ENCODE peak calls at places on chromosomes 2 and 18, in nine cellular contexts. P, I, O, M, K, S, N, Y and L are unnamed samples.

GRCh38 chr18:31684279-31685096 is at the start of gene B4GALT6:
- DNase-seq in N (no peak), I (no peak), K (no peak), O (no peak), P (peak; percentile 18), M (peak; percentile 33), Y (no peak), S (peak; percentile 47), L (peak; percentile 49)

GRCh38 chr2:29583548-29584121 is 337.8 kb downstream of the ALK start:
- DNase-seq in O (no peak), K (no peak), Y (no peak), I (no peak), N (no peak), S (no peak), M (no peak), P (no peak), L (no peak)

GRCh38 chr18:69177702-69178101 is 223.0 kb upstream of the DOK6 start:
- DNase-seq in N (no peak), P (no peak), M (no peak), S (no peak), K (peak; percentile 1), I (no peak), O (no peak), Y (no peak), L (no peak)

GRCh38 chr2:31980674-31981356 is 30.0 kb downstream of the MEMO1 start:
- DNase-seq in Y (no peak), I (no peak), O (no peak), K (peak; percentile 68), N (no peak), M (no peak), P (peak; percentile 7), S (peak; percentile 48), L (no peak)

GRCh38 chr2:110103060-110103961 is 12.3 kb downstream of the MALL start:
- DNase-seq in P (no peak), S (no peak), M (peak; percentile 81), I (peak; percentile 96), K (no peak), Y (no peak), O (no peak), N (no peak), L (no peak)

GRCh38 chr18:78739843-78740677 is 239.6 kb upstream of the SALL3 start:
- DNase-seq in K (no peak), M (no peak), P (no peak), S (no peak), Y (peak; percentile 4), O (no peak), N (no peak), I (peak; percentile 77), L (peak; percentile 23)

GRCh38 chr2:219542931-219543595 is 546 bp downstream of the CHPF start:
- DNase-seq in I (no peak), P (peak; percentile 39), Y (no peak), K (peak; percentile 16), O (no peak), M (peak; percentile 41), S (no peak), N (peak; percentile 47), L (no peak)

GRCh38 chr2:68320118-68320641 is 431 bp upstream of the CNRIP1 start:
- DNase-seq in I (no peak), S (no peak), N (peak; percentile 25), Y (peak; percentile 28), K (no peak), O (peak; percentile 73), M (no peak), P (peak; percentile 3), L (no peak)

GRCh38 chr2:161030260-161031063 is 129.8 kb upstream of the TANK start:
- DNase-seq in N (no peak), Y (no peak), S (peak; percentile 62), P (peak; percentile 32), M (peak; percentile 10), O (peak; percentile 77), K (peak; percentile 100), I (no peak), L (no peak)

GRCh38 chr18:26322892-26323653 is 96.8 kb downstream of the TAF4B start:
- DNase-seq in P (no peak), Y (no peak), I (no peak), M (no peak), N (no peak), K (peak; percentile 56), S (no peak), O (no peak), L (no peak)

GRCh38 chr2:232386490-232386739 is 7.9 kb downstream of the ALPP start:
- DNase-seq in K (no peak), Y (no peak), M (no peak), S (no peak), N (no peak), P (no peak), I (no peak), O (no peak), L (no peak)

GRCh38 chr2:225479386-225479785 is 79.9 kb downstream of the NYAP2 start:
- DNase-seq in P (no peak), M (no peak), K (no peak), N (no peak), I (no peak), Y (no peak), S (no peak), O (no peak), L (no peak)

GRCh38 chr2:10039658-10040410 is 3.5 kb upstream of the KLF11 start:
- DNase-seq in M (peak; percentile 42), S (no peak), N (peak; percentile 90), P (peak; percentile 89), I (no peak), K (no peak), Y (no peak), O (peak; percentile 94), L (no peak)

GRCh38 chr2:10041711-10042110 is 1.6 kb upstream of the KLF11 start:
- DNase-seq in N (no peak), M (no peak), O (peak; percentile 75), Y (no peak), P (no peak), K (no peak), I (no peak), S (no peak), L (no peak)

GRCh38 chr2:10043256-10043905 is at the start of gene KLF11:
- DNase-seq in M (peak; percentile 94), P (peak; percentile 97), I (no peak), N (peak; percentile 94), Y (peak; percentile 95), K (peak; percentile 81), S (peak; percentile 89), O (peak; percentile 98), L (peak; percentile 94)

GRCh38 chr2:10043906-10044601 is 704 bp downstream of the KLF11 start:
- DNase-seq in O (peak; percentile 99), I (no peak), P (peak; percentile 99), S (peak; percentile 93), Y (peak; percentile 100), N (peak; percentile 99), M (peak; percentile 99), K (peak; percentile 86), L (peak; percentile 99)

GRCh38 chr2:10042301-10043161 is 819 bp upstream of the KLF11 start:
- DNase-seq in K (peak; percentile 47), O (peak; percentile 96), S (no peak), Y (peak; percentile 85), N (peak; percentile 94), I (no peak), M (peak; percentile 75), P (peak; percentile 88), L (peak; percentile 88)
- TF ChIP-seq POLR2A in K (no peak), O (no peak), S (no peak), Y (peak; percentile 35), N (peak; percentile 43), I (no peak), M (peak; percentile 47), P (peak; percentile 81), L (peak; percentile 85)

GRCh38 chr2:70907130-70907756 is 28.5 kb upstream of the ATP6V1B1 start:
- DNase-seq in Y (no peak), S (no peak), I (no peak), M (no peak), N (peak; percentile 16), P (no peak), K (no peak), O (no peak), L (no peak)
- H3K4me3 ChIP-seq in Y (no peak overlapping the region), S (no peak overlapping the region), I (peak overlapping the region; percentile 17), M (no peak overlapping the region), N (no peak overlapping the region), P (no peak overlapping the region), K (no peak overlapping the region), O (no peak overlapping the region), L (no peak overlapping the region)

DNA sequence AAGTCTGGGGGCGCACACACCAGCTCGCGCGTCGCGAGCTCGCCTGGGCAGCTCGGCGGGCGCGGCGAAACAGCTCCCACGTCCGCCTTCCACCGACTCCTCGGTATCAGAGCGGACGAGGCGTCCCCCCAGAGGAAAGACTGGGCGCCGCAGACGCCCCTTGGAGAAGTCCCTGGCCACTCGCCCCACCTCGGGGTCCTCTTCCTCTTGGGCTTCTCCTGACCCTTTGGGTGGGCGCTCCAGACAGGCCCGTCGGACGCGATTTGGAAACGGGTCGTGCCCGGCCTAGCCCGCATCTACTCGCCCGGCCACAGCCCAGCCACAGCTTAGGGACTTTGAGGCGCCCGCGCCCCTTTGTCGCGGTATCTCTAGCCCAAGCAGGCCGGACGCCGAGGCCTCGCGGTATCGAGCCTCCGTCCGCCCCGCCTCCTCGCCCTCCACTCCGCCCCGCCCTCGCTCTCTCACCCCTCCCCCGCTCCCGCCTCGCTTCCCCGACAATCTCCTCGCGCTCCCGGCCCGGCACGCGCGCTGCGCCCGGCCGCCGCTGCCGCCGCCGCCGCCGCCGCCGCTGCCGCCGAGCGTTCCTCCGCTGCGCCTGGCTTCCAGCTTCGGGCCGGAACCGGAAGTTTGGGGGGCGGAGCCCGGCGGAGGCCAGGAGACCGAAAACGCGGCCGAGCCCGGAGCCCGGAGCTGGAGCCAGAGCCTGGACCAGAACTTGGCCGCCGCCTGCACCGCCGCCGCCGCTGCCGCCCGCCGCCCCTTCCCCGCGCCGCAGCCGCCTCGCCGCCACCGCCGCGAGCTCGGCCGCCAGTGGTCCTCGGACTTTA is 752 bp upstream of the ACVR2A start:
- DNase-seq in M (peak; percentile 93), O (peak; percentile 96), I (no peak), S (peak; percentile 87), N (peak; percentile 94), Y (peak; percentile 93), K (peak; percentile 85), P (peak; percentile 94), L (peak; percentile 94)
- TF ChIP-seq POLR2A in M (peak; percentile 73), O (no peak), I (no peak), S (peak; percentile 44), N (peak; percentile 90), Y (peak; percentile 36), K (peak; percentile 78), P (peak; percentile 82), L (peak; percentile 88)

GRCh38 chr18:55586841-55587240 is 1.2 kb downstream of the TCF4 start:
- DNase-seq in I (no peak), N (no peak), Y (no peak), M (no peak), O (no peak), K (peak; percentile 53), S (no peak), P (no peak), L (no peak)

GRCh38 chr18:55589625-55590291 is 1.8 kb upstream of the TCF4 start:
- DNase-seq in Y (peak; percentile 98), O (peak; percentile 98), M (peak; percentile 92), S (peak; percentile 93), I (no peak), K (peak; percentile 96), N (peak; percentile 98), P (peak; percentile 97), L (peak; percentile 94)

GRCh38 chr18:55587341-55588000 is 521 bp downstream of the TCF4 start:
- DNase-seq in M (no peak), K (peak; percentile 51), N (peak; percentile 28), S (no peak), P (no peak), Y (peak; percentile 27), O (no peak), I (no peak), L (peak; percentile 22)

GRCh38 chr18:55588001-55588875 is at the start of gene TCF4:
- DNase-seq in M (peak; percentile 30), S (peak; percentile 33), N (peak; percentile 63), K (peak; percentile 52), I (no peak), O (peak; percentile 80), P (peak; percentile 55), Y (peak; percentile 47), L (peak; percentile 64)

GRCh38 chr18:55588876-55589595 is 1.0 kb upstream of the TCF4 start:
- DNase-seq in K (peak; percentile 19), Y (no peak), O (no peak), S (peak; percentile 3), P (no peak), M (no peak), I (no peak), N (no peak), L (no peak)
- H3K4me3 ChIP-seq in K (peak overlapping the region; percentile 78), Y (peak overlapping the region; percentile 79), O (peak overlapping the region; percentile 76), S (peak overlapping the region; percentile 81), P (peak overlapping the region; percentile 50), M (peak overlapping the region; percentile 69), I (peak overlapping the region; percentile 77), N (no peak overlapping the region), L (peak overlapping the region; percentile 17)